ENCODE peak calls at places on chromosomes 5 and 9, in eight cellular contexts. K is NCI-H446 treated with DMSO at 0.1 percent for 48 hours; B is T-cell; H is Kasumi-1; F is frontal cortex; S is GM20000; G is stimulated activated naive B cell treated with anti-CD40 and anti-IgM and Interleukin-4, amounts not matched to agents 10 μg/mL and 1 μg/mL and 100 μg/mL, for 72 hours; E is H7. D is an unnamed sample.
A peak's percentile ranks its signal among the peaks of the same experiment; 100 is the strongest.

GRCh38 chr5:51378415-51378777 is 4.9 kb upstream of the ISL1 start:
- DNase-seq in K (no peak), B (no peak), H (no peak), F (no peak), S (no peak), G (no peak), E (peak; percentile 59), D (no peak)

GRCh38 chr9:133331641-133332380 is 4.2 kb downstream of the SURF6 start:
- DNase-seq in K (no peak), B (no peak), H (no peak), F (no peak), S (no peak), G (no peak), E (no peak), D (no peak)

GRCh38 chr9:111038336-111039202 is at the start of gene LPAR1:
- DNase-seq in K (no peak), B (no peak), H (peak; percentile 25), F (peak; percentile 45), S (no peak), G (no peak), E (peak; percentile 79), D (peak; percentile 47)

GRCh38 chr5:177494356-177495195 is 2.8 kb downstream of the PDLIM7 start:
- DNase-seq in K (no peak), B (no peak), H (peak; percentile 63), F (no peak), S (peak; percentile 74), G (peak; percentile 58), E (peak; percentile 81), D (peak; percentile 96)

GRCh38 chr9:82571540-82571939 is 491.4 kb downstream of the RASEF start:
- DNase-seq in K (no peak), B (no peak), H (no peak), F (no peak), S (no peak), G (no peak), E (no peak), D (no peak)

GRCh38 chr9:93119953-93120845 is 13.9 kb downstream of the NINJ1 start:
- DNase-seq in K (no peak), B (peak; percentile 51), H (peak; percentile 78), F (no peak), S (peak; percentile 83), G (peak; percentile 66), E (peak; percentile 89), D (peak; percentile 98)

GRCh38 chr5:114935490-114935889 is 234.2 kb downstream of the TRIM36 start:
- DNase-seq in K (no peak), B (no peak), H (no peak), F (no peak), S (no peak), G (no peak), E (no peak), D (no peak)

GRCh38 chr5:146731909-146732659 is 146.5 kb downstream of the PPP2R2B start:
- DNase-seq in K (no peak), B (no peak), H (no peak), F (no peak), S (no peak), G (no peak), E (peak; percentile 10), D (peak; percentile 94)

GRCh38 chr9:78406933-78407332 is 110.0 kb downstream of the PSAT1 start:
- DNase-seq in K (no peak), B (no peak), H (no peak), F (no peak), S (no peak), G (no peak), E (no peak), D (no peak)

GRCh38 chr9:99076483-99077171 is 28.3 kb upstream of the TGFBR1 start:
- DNase-seq in K (no peak), B (peak; percentile 63), H (no peak), F (no peak), S (no peak), G (no peak), E (no peak), D (no peak)

GRCh38 chr5:56516936-56517521 is 283.9 kb upstream of the ANKRD55 start:
- DNase-seq in K (peak; percentile 11), B (no peak), H (peak; percentile 30), F (no peak), S (no peak), G (no peak), E (no peak), D (no peak)

GRCh38 chr9:4674783-4675182 is 4.6 kb upstream of the CDC37L1 start:
- DNase-seq in K (no peak), B (no peak), H (no peak), F (no peak), S (no peak), G (no peak), E (no peak), D (no peak)

GRCh38 chr9:14768561-14769234 is 46.2 kb upstream of the CER1 start:
- DNase-seq in K (peak; percentile 75), B (no peak), H (peak; percentile 27), F (no peak), S (peak; percentile 33), G (no peak), E (peak; percentile 26), D (peak; percentile 24)

GRCh38 chr9:69330580-69330979 is 5.6 kb downstream of the ENTREP1 start:
- DNase-seq in K (no peak), B (no peak), H (no peak), F (no peak), S (no peak), G (no peak), E (no peak), D (no peak)

GRCh38 chr5:8520922-8521321 is 652.0 kb downstream of the MTRR start:
- DNase-seq in K (no peak), B (no peak), H (no peak), F (no peak), S (no peak), G (no peak), E (no peak), D (no peak)

GRCh38 chr5:150514708-150515211 is 6.8 kb downstream of the NDST1 start:
- DNase-seq in K (no peak), B (no peak), H (no peak), F (no peak), S (no peak), G (no peak), E (no peak), D (peak; percentile 61)

GRCh38 chr9:73543727-73544126 is 392.1 kb downstream of the ANXA1 start:
- DNase-seq in K (no peak), B (no peak), H (no peak), F (no peak), S (no peak), G (no peak), E (no peak), D (no peak)

GRCh38 chr5:89524785-89525184 is 641.8 kb upstream of the MEF2C start:
- DNase-seq in K (no peak), B (no peak), H (no peak), F (no peak), S (no peak), G (no peak), E (no peak), D (no peak)

GRCh38 chr5:99004960-99005359 is 76.2 kb upstream of the CHD1 start:
- DNase-seq in K (no peak), B (peak; percentile 12), H (no peak), F (no peak), S (peak; percentile 69), G (peak; percentile 68), E (no peak), D (no peak)

GRCh38 chr5:87076931-87077330 is 190.8 kb upstream of the RASA1 start:
- DNase-seq in K (no peak), B (no peak), H (no peak), F (no peak), S (no peak), G (no peak), E (no peak), D (peak; percentile 17)

GRCh38 chr9:114258866-114259799 is 63.8 kb upstream of the ORM1 start:
- DNase-seq in K (peak; percentile 28), B (no peak), H (no peak), F (no peak), S (no peak), G (no peak), E (no peak), D (no peak)

GRCh38 chr5:29924107-29924506 is 1269.4 kb upstream of the CDH6 start:
- DNase-seq in K (no peak), B (no peak), H (no peak), F (no peak), S (no peak), G (no peak), E (no peak), D (no peak)

GRCh38 chr5:179131886-179132585 is 71.9 kb downstream of the ZNF354C start:
- DNase-seq in K (no peak), B (no peak), H (no peak), F (no peak), S (no peak), G (no peak), E (no peak), D (no peak)

GRCh38 chr9:87198716-87199115 is 251.4 kb upstream of the GAS1 start:
- DNase-seq in K (no peak), B (no peak), H (no peak), F (no peak), S (no peak), G (no peak), E (no peak), D (no peak)

GRCh38 chr5:14728109-14728938 is 63.8 kb downstream of the OTULIN start:
- DNase-seq in K (no peak), B (no peak), H (no peak), F (peak; percentile 44), S (no peak), G (no peak), E (peak; percentile 83), D (no peak)

GRCh38 chr9:137833721-137834613 is 43.6 kb upstream of the CACNA1B start:
- DNase-seq in K (no peak), B (no peak), H (no peak), F (peak; percentile 14), S (no peak), G (no peak), E (peak; percentile 77), D (no peak)

D was measured in RWPE1.